ENCODE peak calls at places on chromosomes 5 and 9, in seven cellular contexts. One of them, this sample, is unnamed.

GRCh38 chr5:118095100-118095499 is 893.2 kb downstream of the DTWD2 start:
- DNase-seq in K562: no peak
- DNase-seq in HCT116: no peak
- DNase-seq in HepG2: no peak
- DNase-seq in GM12878: no peak
- DNase-seq in SK-N-SH: no peak
- DNase-seq in H1: no peak
- DNase-seq in this sample: no peak

GRCh38 chr5:96226941-96227552 is 206.0 kb downstream of the PCSK1 start:
- DNase-seq in HepG2: no peak
- DNase-seq in H1: no peak
- DNase-seq in SK-N-SH: no peak
- DNase-seq in K562: no peak
- DNase-seq in HCT116: no peak
- DNase-seq in GM12878: no peak
- DNase-seq in this sample: no peak

GRCh38 chr9:86549434-86549833 is 195.2 kb upstream of the TUT7 start:
- DNase-seq in SK-N-SH: no peak
- DNase-seq in H1: no peak
- DNase-seq in HepG2: no peak
- DNase-seq in HCT116: no peak
- DNase-seq in K562: no peak
- DNase-seq in GM12878: no peak
- DNase-seq in this sample: no peak

GRCh38 chr5:54881286-54882005 is 103.9 kb downstream of the ESM1 start:
- DNase-seq in H1: no peak
- DNase-seq in HepG2: no peak
- DNase-seq in HCT116: no peak
- DNase-seq in GM12878: no peak
- DNase-seq in K562: no peak
- DNase-seq in SK-N-SH: no peak
- DNase-seq in this sample: peak

GRCh38 chr9:106718996-106719395 is 144.0 kb upstream of the ZNF462 start:
- DNase-seq in H1: no peak
- DNase-seq in HepG2: no peak
- DNase-seq in GM12878: no peak
- DNase-seq in K562: no peak
- DNase-seq in HCT116: no peak
- DNase-seq in SK-N-SH: no peak
- DNase-seq in this sample: no peak

GRCh38 chr5:57850109-57850508 is 367.5 kb upstream of the ACTBL2 start:
- DNase-seq in HepG2: no peak
- DNase-seq in H1: no peak
- DNase-seq in K562: no peak
- DNase-seq in SK-N-SH: no peak
- DNase-seq in GM12878: no peak
- DNase-seq in HCT116: no peak
- DNase-seq in this sample: no peak

GRCh38 chr5:135373747-135374515 is 25.1 kb downstream of the MACROH2A1 start:
- DNase-seq in H1: no peak
- DNase-seq in SK-N-SH: no peak
- DNase-seq in HepG2: peak
- DNase-seq in K562: no peak
- DNase-seq in GM12878: no peak
- DNase-seq in HCT116: no peak
- DNase-seq in this sample: no peak

GRCh38 chr9:9392755-9393154 is 1220.0 kb downstream of the PTPRD start:
- DNase-seq in K562: no peak
- DNase-seq in HCT116: no peak
- DNase-seq in HepG2: no peak
- DNase-seq in H1: no peak
- DNase-seq in GM12878: no peak
- DNase-seq in SK-N-SH: no peak
- DNase-seq in this sample: no peak

GRCh38 chr5:180395540-180396274 is 42.6 kb upstream of the GFPT2 start:
- DNase-seq in GM12878: no peak
- DNase-seq in K562: peak
- DNase-seq in HCT116: no peak
- DNase-seq in SK-N-SH: peak
- DNase-seq in HepG2: no peak
- DNase-seq in H1: no peak
- DNase-seq in this sample: no peak

GRCh38 chr5:139138790-139139189 is 59.4 kb downstream of the SIL1 start:
- DNase-seq in HCT116: peak
- DNase-seq in H1: no peak
- DNase-seq in K562: no peak
- DNase-seq in GM12878: no peak
- DNase-seq in HepG2: peak
- DNase-seq in SK-N-SH: no peak
- DNase-seq in this sample: no peak

GRCh38 chr5:140565780-140566095 is 1.1 kb downstream of the SLC35A4 start:
- DNase-seq in SK-N-SH: no peak
- DNase-seq in HCT116: no peak
- DNase-seq in GM12878: no peak
- DNase-seq in H1: no peak
- DNase-seq in K562: no peak
- DNase-seq in HepG2: no peak
- DNase-seq in this sample: no peak

GRCh38 chr5:116655431-116655830 is 80.8 kb upstream of the SEMA6A start:
- DNase-seq in HepG2: no peak
- DNase-seq in H1: no peak
- DNase-seq in K562: no peak
- DNase-seq in GM12878: no peak
- DNase-seq in HCT116: no peak
- DNase-seq in SK-N-SH: no peak
- DNase-seq in this sample: no peak

GRCh38 chr5:38267372-38267771 is 9.0 kb downstream of the EGFLAM start:
- DNase-seq in SK-N-SH: no peak
- DNase-seq in HepG2: no peak
- DNase-seq in K562: no peak
- DNase-seq in H1: no peak
- DNase-seq in GM12878: no peak
- DNase-seq in HCT116: no peak
- DNase-seq in this sample: no peak

GRCh38 chr9:34457266-34458012 is 931 bp downstream of the FAM219A start:
- DNase-seq in SK-N-SH: peak
- DNase-seq in GM12878: no peak
- DNase-seq in HCT116: no peak
- DNase-seq in H1: peak
- DNase-seq in HepG2: no peak
- DNase-seq in K562: peak
- DNase-seq in this sample: peak

GRCh38 chr5:33332804-33333203 is 108.0 kb upstream of the TARS1 start:
- DNase-seq in SK-N-SH: no peak
- DNase-seq in H1: no peak
- DNase-seq in GM12878: no peak
- DNase-seq in HCT116: no peak
- DNase-seq in HepG2: no peak
- DNase-seq in K562: no peak
- DNase-seq in this sample: no peak

GRCh38 chr5:51987679-51988209 is 604.5 kb downstream of the ISL1 start:
- DNase-seq in SK-N-SH: no peak
- DNase-seq in GM12878: no peak
- DNase-seq in K562: no peak
- DNase-seq in H1: no peak
- DNase-seq in HCT116: no peak
- DNase-seq in HepG2: no peak
- DNase-seq in this sample: no peak

GRCh38 chr5:76086060-76086459 is 2.9 kb downstream of the SV2C start:
- DNase-seq in K562: no peak
- DNase-seq in GM12878: no peak
- DNase-seq in H1: no peak
- DNase-seq in SK-N-SH: peak
- DNase-seq in HCT116: no peak
- DNase-seq in HepG2: no peak
- DNase-seq in this sample: no peak

GRCh38 chr5:76083555-76084495 is 642 bp downstream of the SV2C start:
- DNase-seq in HCT116: no peak
- DNase-seq in K562: no peak
- DNase-seq in GM12878: no peak
- DNase-seq in HepG2: no peak
- DNase-seq in H1: peak
- DNase-seq in SK-N-SH: peak
- DNase-seq in this sample: no peak

GRCh38 chr5:76082790-76083554 is at the start of gene SV2C:
- DNase-seq in SK-N-SH: peak
- DNase-seq in HCT116: no peak
- DNase-seq in GM12878: no peak
- DNase-seq in H1: peak
- DNase-seq in K562: no peak
- DNase-seq in HepG2: no peak
- DNase-seq in this sample: peak

GRCh38 chr5:76085286-76085579 is 2.0 kb downstream of the SV2C start:
- DNase-seq in HCT116: no peak
- DNase-seq in K562: no peak
- DNase-seq in GM12878: no peak
- DNase-seq in HepG2: no peak
- DNase-seq in SK-N-SH: no peak
- DNase-seq in H1: no peak
- DNase-seq in this sample: no peak

DNA sequence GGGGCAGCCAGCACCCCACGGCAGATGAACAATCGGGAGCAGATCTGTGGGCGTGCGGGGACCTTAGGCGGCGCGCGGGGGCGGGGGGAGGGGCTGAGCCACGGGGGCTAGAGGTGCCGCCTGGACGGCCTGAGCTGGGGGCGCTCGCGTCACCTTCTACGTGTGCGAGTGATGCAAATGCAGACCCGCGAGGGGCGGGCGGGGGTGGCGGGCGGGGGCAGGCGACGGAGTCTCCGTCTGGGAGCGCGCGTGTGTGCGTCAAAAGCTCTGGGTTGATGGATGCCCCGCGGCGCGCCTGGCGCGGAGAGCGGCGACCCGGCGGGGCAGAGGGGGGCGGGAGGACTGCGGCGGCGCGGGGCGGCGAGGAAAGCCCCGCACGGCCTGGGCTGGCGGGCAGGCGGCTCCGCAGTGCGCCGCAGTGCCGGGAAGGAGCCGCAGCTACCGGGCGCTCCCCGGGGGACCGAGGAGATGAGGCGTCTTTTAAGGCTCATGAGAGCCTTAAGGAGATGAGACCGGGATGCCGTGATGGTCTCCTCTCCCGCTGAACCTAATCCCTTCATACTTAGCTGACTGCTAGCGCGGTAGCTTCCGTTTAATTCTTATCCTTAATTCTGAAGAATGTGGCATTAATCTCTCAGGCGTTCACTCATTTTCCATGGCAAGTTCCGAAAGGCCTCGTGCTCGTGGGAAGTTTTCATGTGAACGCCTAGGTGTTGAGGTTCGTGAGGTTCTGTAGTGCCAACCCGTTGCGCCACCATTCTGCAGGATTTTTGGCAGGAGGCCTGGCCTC is 1.5 kb downstream of the SV2C start:
- DNase-seq in HCT116: no peak
- DNase-seq in H1: peak
- DNase-seq in K562: peak
- DNase-seq in HepG2: no peak
- DNase-seq in GM12878: no peak
- DNase-seq in SK-N-SH: peak
- DNase-seq in this sample: no peak
- TF ChIP-seq JUND in HCT116: no peak
- TF ChIP-seq JUND in H1: no peak
- TF ChIP-seq JUND in K562: no peak
- TF ChIP-seq JUND in HepG2: no peak
- TF ChIP-seq JUND in GM12878: no peak
- TF ChIP-seq JUND in SK-N-SH: no peak
- TF ChIP-seq JUND in this sample: no peak

DNA sequence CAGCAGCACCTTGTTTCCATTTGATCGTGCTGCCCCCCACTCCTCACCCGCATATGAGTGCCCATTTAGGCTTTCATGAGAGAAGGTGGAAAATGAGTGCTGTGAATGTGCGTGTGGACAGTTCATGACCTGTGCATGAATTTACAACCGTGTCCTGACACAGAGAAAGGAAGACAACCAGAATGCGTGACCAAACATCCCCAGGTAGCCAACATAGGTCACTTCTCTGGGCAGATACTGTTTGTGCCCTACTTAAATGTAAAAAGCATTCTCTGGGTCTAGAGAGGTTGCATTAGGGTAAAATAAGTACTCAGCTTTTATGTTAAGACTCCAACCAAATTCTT is 346.8 kb upstream of the SLC30A5 start:
- DNase-seq in H1: no peak
- DNase-seq in GM12878: no peak
- DNase-seq in K562: no peak
- DNase-seq in SK-N-SH: no peak
- DNase-seq in HCT116: no peak
- DNase-seq in HepG2: no peak
- DNase-seq in this sample: no peak
- TF ChIP-seq JUND in H1: no peak
- TF ChIP-seq JUND in GM12878: no peak
- TF ChIP-seq JUND in K562: no peak
- TF ChIP-seq JUND in SK-N-SH: no peak
- TF ChIP-seq JUND in HCT116: no peak
- TF ChIP-seq JUND in HepG2: no peak
- TF ChIP-seq JUND in this sample: no peak

GRCh38 chr9:16627967-16628366 is 242.5 kb downstream of the BNC2 start:
- DNase-seq in SK-N-SH: peak
- DNase-seq in HepG2: no peak
- DNase-seq in K562: no peak
- DNase-seq in H1: no peak
- DNase-seq in HCT116: no peak
- DNase-seq in GM12878: no peak
- DNase-seq in this sample: no peak
- TF ChIP-seq JUND in SK-N-SH: peak
- TF ChIP-seq JUND in HepG2: no peak
- TF ChIP-seq JUND in K562: no peak
- TF ChIP-seq JUND in H1: no peak
- TF ChIP-seq JUND in HCT116: no peak
- TF ChIP-seq JUND in GM12878: no peak
- TF ChIP-seq JUND in this sample: no peak

DNA sequence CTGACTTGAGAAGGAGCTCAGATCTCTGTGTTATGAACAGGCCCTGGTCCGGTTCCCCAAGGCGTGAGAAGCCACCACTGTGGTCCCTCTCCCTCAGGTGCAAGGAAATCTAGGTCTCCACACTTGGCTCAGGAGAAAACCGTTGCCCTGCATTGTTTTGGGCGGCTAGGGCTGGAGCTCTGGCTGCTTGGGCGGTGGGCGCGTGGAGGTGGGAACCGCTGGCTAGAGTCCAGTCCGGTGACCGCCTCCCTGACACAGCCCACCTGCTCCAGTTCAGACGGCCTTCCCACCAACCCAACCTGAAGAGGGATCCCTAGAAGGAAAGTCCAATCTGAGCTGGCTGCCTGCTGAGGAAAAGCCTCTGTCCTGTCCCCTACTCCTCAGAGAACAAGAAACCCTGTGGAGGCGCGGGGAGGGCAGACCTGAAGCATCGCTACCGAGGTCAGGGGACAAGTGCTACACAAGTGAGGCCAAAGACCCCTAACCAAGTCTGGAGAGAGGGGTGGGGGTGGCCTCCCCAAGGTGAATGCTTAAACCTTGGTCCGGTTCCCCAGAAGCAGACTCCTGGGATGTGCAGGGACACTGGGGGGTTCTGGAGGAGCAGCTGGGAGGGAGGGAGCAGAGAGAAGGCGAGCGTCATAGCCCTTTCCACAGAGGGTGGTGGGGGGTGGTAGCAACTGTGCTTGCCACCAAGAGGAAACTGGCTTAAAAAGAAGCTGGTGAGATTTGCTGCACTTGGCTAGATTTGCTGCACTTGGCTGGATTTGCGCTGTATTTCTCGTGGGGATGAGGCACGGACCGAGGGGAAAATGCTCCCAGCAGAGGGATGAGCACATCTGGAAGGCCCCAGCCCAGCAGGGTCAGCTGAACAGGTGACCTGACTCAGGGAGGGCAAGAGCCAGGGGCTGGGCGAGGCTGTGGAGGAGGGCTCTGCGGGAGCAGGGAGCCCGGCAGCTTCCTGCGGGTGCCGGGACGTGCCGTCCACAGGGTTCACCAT is 65.2 kb downstream of the RAPGEF1 start:
- DNase-seq in HepG2: no peak
- DNase-seq in H1: no peak
- DNase-seq in GM12878: no peak
- DNase-seq in HCT116: no peak
- DNase-seq in SK-N-SH: no peak
- DNase-seq in K562: no peak
- DNase-seq in this sample: no peak
- TF ChIP-seq JUND in HepG2: no peak
- TF ChIP-seq JUND in H1: no peak
- TF ChIP-seq JUND in GM12878: no peak
- TF ChIP-seq JUND in HCT116: no peak
- TF ChIP-seq JUND in SK-N-SH: no peak
- TF ChIP-seq JUND in K562: no peak
- TF ChIP-seq JUND in this sample: no peak